ENCODE peak calls at places on chromosomes 3 and 15, in eight cellular contexts. H is Peyer's patch, Y is tibial nerve, Z is adrenal gland, U is heart left ventricle, N is mesenchymal stem cell, B is psoas muscle, Q is body of pancreas. V is an unnamed sample. For H3K4me1, the result is how much of the 10 kb centered on the place peaks cover.

GRCh38 chr15:27990411-27991338 is 108.4 kb downstream of the OCA2 start:
- DNase-seq in H (no peak), Y (no peak), Z (no peak), U (no peak), N (no peak), B (no peak), Q (no peak), V (no peak)

GRCh38 chr3:23938657-23939056 is 6.4 kb upstream of the NR1D2 start:
- DNase-seq in H (no peak), Y (no peak), Z (no peak), U (no peak), N (no peak), B (no peak), Q (no peak), V (no peak)

GRCh38 chr3:66038726-66039589 is at the start of gene MAGI1:
- DNase-seq in H (peak), Y (peak), Z (peak), U (peak), N (peak), B (peak), Q (peak), V (peak)

GRCh38 chr3:46006646-46007045 is 11.0 kb upstream of the FYCO1 start:
- DNase-seq in H (no peak), Y (no peak), Z (no peak), U (no peak), N (peak), B (no peak), Q (no peak), V (no peak)

GRCh38 chr3:14549256-14549931 is 9.3 kb upstream of the GRIP2 start:
- DNase-seq in H (no peak), Y (no peak), Z (no peak), U (no peak), N (peak), B (peak), Q (no peak), V (no peak)

GRCh38 chr3:127423856-127424765 is 136.3 kb upstream of the PRR20G start:
- DNase-seq in H (peak), Y (no peak), Z (no peak), U (no peak), N (no peak), B (no peak), Q (no peak), V (peak)

GRCh38 chr3:138197058-138197457 is 10.0 kb downstream of the ARMC8 start:
- DNase-seq in H (no peak), Y (no peak), Z (no peak), U (no peak), N (peak), B (no peak), Q (peak), V (no peak)

GRCh38 chr3:24237971-24238767 is 256.5 kb downstream of the THRB start:
- DNase-seq in H (peak), Y (no peak), Z (peak), U (no peak), N (peak), B (no peak), Q (peak), V (no peak)

GRCh38 chr3:181879926-181880325 is 168.2 kb downstream of the SOX2 start:
- DNase-seq in H (no peak), Y (no peak), Z (no peak), U (no peak), N (no peak), B (no peak), Q (no peak), V (no peak)

GRCh38 chr3:39088889-39089288 is 18.5 kb downstream of the GORASP1 start:
- DNase-seq in H (no peak), Y (no peak), Z (no peak), U (no peak), N (peak), B (no peak), Q (no peak), V (no peak)

GRCh38 chr15:41955100-41955499 is 17.3 kb downstream of the EHD4 start:
- DNase-seq in H (no peak), Y (no peak), Z (no peak), U (no peak), N (no peak), B (no peak), Q (no peak), V (no peak)

GRCh38 chr3:66428733-66429132 is 72.1 kb downstream of the LRIG1 start:
- DNase-seq in H (peak), Y (peak), Z (peak), U (peak), N (peak), B (peak), Q (peak), V (peak)

GRCh38 chr15:56019060-56019793 is 25.8 kb upstream of the NEDD4 start:
- DNase-seq in H (no peak), Y (no peak), Z (no peak), U (no peak), N (no peak), B (no peak), Q (no peak), V (no peak)

GRCh38 chr15:25655168-25655956 is 207.8 kb downstream of the ATP10A start:
- DNase-seq in H (no peak), Y (no peak), Z (no peak), U (no peak), N (no peak), B (no peak), Q (no peak), V (no peak)

GRCh38 chr3:71847794-71848193 is 62.8 kb upstream of the PROK2 start:
- DNase-seq in H (no peak), Y (no peak), Z (no peak), U (no peak), N (no peak), B (no peak), Q (no peak), V (no peak)

GRCh38 chr3:52983336-52983807 is 62.5 kb downstream of the SFMBT1 start:
- DNase-seq in H (peak), Y (no peak), Z (no peak), U (no peak), N (no peak), B (no peak), Q (peak), V (no peak)

GRCh38 chr15:63198315-63198714 is 8.9 kb downstream of the RAB8B start:
- DNase-seq in H (no peak), Y (no peak), Z (no peak), U (no peak), N (peak), B (no peak), Q (no peak), V (peak)

GRCh38 chr15:63203451-63204090 is 14.2 kb downstream of the RAB8B start:
- DNase-seq in H (peak), Y (no peak), Z (no peak), U (no peak), N (no peak), B (no peak), Q (no peak), V (no peak)

GRCh38 chr15:63198752-63199250 is 9.4 kb downstream of the RAB8B start:
- DNase-seq in H (no peak), Y (no peak), Z (no peak), U (no peak), N (peak), B (no peak), Q (no peak), V (no peak)

GRCh38 chr15:63202858-63203257 is 13.5 kb downstream of the RAB8B start:
- DNase-seq in H (no peak), Y (no peak), Z (peak), U (no peak), N (no peak), B (no peak), Q (no peak), V (no peak)

DNA sequence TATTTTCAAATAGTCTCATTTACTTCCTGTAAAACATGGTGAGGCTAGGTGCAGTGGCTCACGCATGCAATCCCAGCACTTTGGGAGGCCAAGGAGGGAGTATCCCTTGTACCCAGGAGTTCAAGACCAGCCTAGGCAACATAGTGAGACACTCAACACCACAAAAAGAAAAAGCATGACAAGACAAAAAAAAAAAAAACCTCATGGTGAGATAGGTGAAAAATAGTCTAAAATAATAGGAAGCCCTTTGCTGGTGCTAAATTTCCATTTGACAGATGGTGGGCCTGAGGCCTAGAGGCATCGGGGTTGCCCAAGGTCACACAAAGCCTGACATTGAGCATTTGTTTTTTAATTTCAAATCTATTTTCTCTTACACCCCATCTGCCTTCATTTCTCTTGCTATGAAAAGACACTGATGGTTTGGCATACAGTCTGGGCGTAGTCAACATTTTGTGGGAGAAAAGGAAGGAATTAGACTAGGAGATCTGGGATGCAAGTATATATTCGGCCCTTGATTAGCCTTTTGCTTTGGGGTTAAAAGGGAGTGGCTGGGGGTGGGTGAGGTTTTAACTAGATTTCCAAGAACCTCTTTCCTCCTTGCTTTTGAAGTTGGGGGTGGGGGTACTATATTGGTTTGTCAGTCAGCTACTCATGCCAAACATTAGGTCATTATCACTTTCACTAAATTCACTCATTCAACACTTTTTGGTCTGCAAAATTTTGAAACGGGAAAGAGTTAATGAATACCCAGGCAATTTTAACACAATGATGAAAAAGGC is 11.2 kb downstream of the RAB8B start:
- DNase-seq in H (no peak), Y (no peak), Z (no peak), U (no peak), N (no peak), B (no peak), Q (no peak), V (no peak)
- H3K4me1 ChIP-seq in H (under half), Y (under half), Z (half or more), U (under half), N (under half), B (under half), Q (under half), V (under half)

DNA sequence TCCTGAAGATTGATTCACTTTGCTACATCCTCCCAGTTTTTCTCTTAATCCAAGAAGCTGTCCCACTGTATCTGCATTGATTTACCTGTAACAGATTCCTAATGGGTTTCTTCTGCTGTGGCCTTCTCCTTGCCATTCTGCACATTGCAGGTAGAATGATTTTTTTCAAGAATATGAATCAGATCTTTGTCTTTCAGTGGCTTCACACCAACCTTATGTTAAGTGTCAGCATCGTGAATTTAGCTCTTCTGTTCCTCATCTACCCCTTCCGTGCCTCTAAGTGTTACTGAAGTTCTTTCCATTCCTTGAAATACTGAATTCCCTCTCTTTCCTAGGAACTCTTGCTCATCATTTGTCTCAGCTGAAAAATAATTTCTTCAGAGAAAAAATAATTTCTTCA is 7.5 kb downstream of the SENP5 start:
- DNase-seq in H (no peak), Y (no peak), Z (no peak), U (no peak), N (no peak), B (no peak), Q (no peak), V (no peak)
- H3K4me3 ChIP-seq in H (no peak), Y (no peak), Z (no peak), U (no peak), N (no peak), B (no peak), Q (no peak), V (no peak)

GRCh38 chr15:34853001-34853758 is 57.8 kb upstream of the ACTC1 start:
- DNase-seq in H (no peak), Y (no peak), Z (no peak), U (no peak), N (peak), B (no peak), Q (no peak), V (no peak)
- H3K27ac ChIP-seq in H (no peak), Y (no peak), Z (no peak), U (no peak), N (no peak), B (no peak), Q (no peak), V (no peak)

GRCh38 chr3:16173696-16174355 is 654 bp upstream of the GALNT15 start:
- DNase-seq in H (no peak), Y (no peak), Z (no peak), U (no peak), N (no peak), B (no peak), Q (no peak), V (no peak)
- H3K4me1 ChIP-seq in H (under half), Y (under half), Z (under half), U (under half), N (under half), B (half or more), Q (under half), V (under half)

GRCh38 chr3:149781216-149781615 is 11.1 kb downstream of the ANKUB1 start:
- DNase-seq in H (no peak), Y (no peak), Z (no peak), U (no peak), N (no peak), B (no peak), Q (peak), V (no peak)
- H3K4me3 ChIP-seq in H (no peak), Y (no peak), Z (no peak), U (no peak), N (no peak), B (no peak), Q (no peak), V (no peak)

GRCh38 chr3:192091831-192092230 is 630.9 kb downstream of the PYDC2 start:
- DNase-seq in H (no peak), Y (no peak), Z (no peak), U (no peak), N (no peak), B (no peak), Q (no peak), V (no peak)
- H3K27ac ChIP-seq in H (no peak), Y (no peak), Z (no peak), U (no peak), N (peak), B (no peak), Q (no peak), V (no peak)